ENCODE peak calls at places on chromosomes 2 and 18, in ten cellular contexts. P, O, W, F, M, T, Z, N, U and R are unnamed samples.

GRCh38 chr2:239202343-239202742 is 198.5 kb downstream of the HDAC4 start:
- DNase-seq in P (no peak), O (no peak), W (no peak), F (no peak), M (no peak), T (no peak), Z (no peak), N (no peak), U (no peak), R (no peak)

GRCh38 chr2:158686166-158686792 is 108.8 kb upstream of the DAPL1 start:
- DNase-seq in P (peak), O (no peak), W (no peak), F (no peak), M (no peak), T (peak), Z (no peak), N (no peak), U (peak), R (no peak)

GRCh38 chr2:67046568-67046967 is 350.6 kb upstream of the ETAA1 start:
- DNase-seq in P (no peak), O (peak), W (no peak), F (no peak), M (no peak), T (no peak), Z (no peak), N (no peak), U (no peak), R (no peak)

GRCh38 chr18:6923220-6923619 is 193.7 kb downstream of the ARHGAP28 start:
- DNase-seq in P (no peak), O (no peak), W (no peak), F (no peak), M (no peak), T (no peak), Z (no peak), N (no peak), U (no peak), R (no peak)

GRCh38 chr2:72008608-72009007 is 139.1 kb downstream of the CYP26B1 start:
- DNase-seq in P (no peak), O (no peak), W (no peak), F (no peak), M (no peak), T (no peak), Z (no peak), N (no peak), U (no peak), R (no peak)

GRCh38 chr18:74395630-74396251 is 61.4 kb downstream of the DIPK1C start:
- DNase-seq in P (peak), O (no peak), W (no peak), F (no peak), M (no peak), T (no peak), Z (no peak), N (no peak), U (no peak), R (no peak)

GRCh38 chr2:226797989-226798421 is 1.6 kb downstream of the IRS1 start:
- DNase-seq in P (peak), O (no peak), W (no peak), F (no peak), M (no peak), T (no peak), Z (peak), N (no peak), U (no peak), R (no peak)

GRCh38 chr2:112936927-112937232 is 25.9 kb downstream of the IL37 start:
- DNase-seq in P (no peak), O (no peak), W (no peak), F (no peak), M (no peak), T (no peak), Z (no peak), N (no peak), U (no peak), R (no peak)

GRCh38 chr2:64128943-64129391 is 15.3 kb downstream of the PELI1 start:
- DNase-seq in P (no peak), O (no peak), W (no peak), F (no peak), M (no peak), T (no peak), Z (no peak), N (no peak), U (no peak), R (no peak)

GRCh38 chr2:216499641-216500218 is 1.1 kb downstream of the RPL37A start:
- DNase-seq in P (no peak), O (no peak), W (no peak), F (no peak), M (no peak), T (no peak), Z (no peak), N (no peak), U (peak), R (no peak)

GRCh38 chr2:73823916-73824523 is 4.7 kb upstream of the STAMBP start:
- DNase-seq in P (peak), O (peak), W (peak), F (peak), M (peak), T (no peak), Z (no peak), N (no peak), U (peak), R (peak)

GRCh38 chr18:22344908-22345670 is 72.6 kb downstream of the CTAGE1 start:
- DNase-seq in P (peak), O (no peak), W (no peak), F (no peak), M (no peak), T (no peak), Z (no peak), N (no peak), U (no peak), R (no peak)

GRCh38 chr2:240107386-240107785 is 28.7 kb downstream of the COPS9 start:
- DNase-seq in P (no peak), O (no peak), W (no peak), F (no peak), M (no peak), T (no peak), Z (no peak), N (no peak), U (peak), R (no peak)

GRCh38 chr2:29663266-29663665 is 258.1 kb downstream of the ALK start:
- DNase-seq in P (peak), O (peak), W (no peak), F (no peak), M (peak), T (no peak), Z (no peak), N (no peak), U (no peak), R (peak)

GRCh38 chr18:13579874-13580273 is 146.5 kb downstream of the FAM210A start:
- DNase-seq in P (no peak), O (no peak), W (no peak), F (no peak), M (no peak), T (no peak), Z (no peak), N (no peak), U (no peak), R (no peak)

GRCh38 chr2:37627715-37628114 is 43.7 kb downstream of the CDC42EP3 start:
- DNase-seq in P (no peak), O (peak), W (no peak), F (no peak), M (no peak), T (no peak), Z (no peak), N (no peak), U (no peak), R (no peak)

GRCh38 chr2:100674671-100675070 is 111.9 kb downstream of the PDCL3 start:
- DNase-seq in P (no peak), O (no peak), W (no peak), F (no peak), M (no peak), T (no peak), Z (no peak), N (no peak), U (no peak), R (no peak)

GRCh38 chr2:145020694-145021093 is 500.8 kb upstream of the ZEB2 start:
- DNase-seq in P (no peak), O (no peak), W (no peak), F (no peak), M (no peak), T (no peak), Z (no peak), N (no peak), U (no peak), R (no peak)

GRCh38 chr2:2096803-2097464 is 234.1 kb downstream of the MYT1L start:
- DNase-seq in P (no peak), O (no peak), W (no peak), F (no peak), M (no peak), T (no peak), Z (no peak), N (no peak), U (no peak), R (no peak)

GRCh38 chr2:41886757-41887156 is 161.1 kb upstream of the PKDCC start:
- DNase-seq in P (peak), O (no peak), W (no peak), F (no peak), M (no peak), T (no peak), Z (no peak), N (peak), U (no peak), R (no peak)

GRCh38 chr2:219095406-219095940 is 34.8 kb upstream of the IHH start:
- DNase-seq in P (peak), O (no peak), W (no peak), F (no peak), M (no peak), T (no peak), Z (no peak), N (no peak), U (no peak), R (no peak)

GRCh38 chr2:162116372-162116771 is 35.7 kb downstream of the GCG start:
- DNase-seq in P (no peak), O (no peak), W (no peak), F (no peak), M (no peak), T (no peak), Z (no peak), N (no peak), U (no peak), R (no peak)

GRCh38 chr2:207629553-207629952 is 4.4 kb upstream of the METTL21A start:
- DNase-seq in P (no peak), O (no peak), W (no peak), F (no peak), M (no peak), T (no peak), Z (no peak), N (no peak), U (no peak), R (no peak)

GRCh38 chr2:113720167-113720566 is 36.3 kb downstream of the SLC35F5 start:
- DNase-seq in P (peak), O (no peak), W (no peak), F (peak), M (no peak), T (no peak), Z (no peak), N (no peak), U (peak), R (no peak)

GRCh38 chr2:8193686-8194615 is 487.9 kb upstream of the ID2 start:
- DNase-seq in P (no peak), O (no peak), W (no peak), F (no peak), M (no peak), T (no peak), Z (no peak), N (no peak), U (peak), R (no peak)

GRCh38 chr2:15588329-15588919 is 3.2 kb upstream of the DDX1 start:
- DNase-seq in P (peak), O (peak), W (no peak), F (peak), M (peak), T (peak), Z (peak), N (peak), U (peak), R (no peak)

GRCh38 chr2:169507698-169508097 is 1.8 kb upstream of the KLHL41 start:
- DNase-seq in P (peak), O (peak), W (no peak), F (peak), M (peak), T (no peak), Z (no peak), N (no peak), U (no peak), R (no peak)

GRCh38 chr2:188085421-188085820 is 206.3 kb upstream of the GULP1 start:
- DNase-seq in P (no peak), O (no peak), W (no peak), F (no peak), M (no peak), T (no peak), Z (no peak), N (no peak), U (no peak), R (no peak)

GRCh38 chr2:164917296-164917903 is 37.9 kb downstream of the SLC38A11 start:
- DNase-seq in P (peak), O (peak), W (no peak), F (no peak), M (peak), T (no peak), Z (peak), N (peak), U (peak), R (no peak)

GRCh38 chr2:205834776-205835175 is 152.5 kb downstream of the NRP2 start:
- DNase-seq in P (peak), O (no peak), W (no peak), F (no peak), M (no peak), T (no peak), Z (no peak), N (no peak), U (no peak), R (no peak)

GRCh38 chr18:50009772-50010171 is 185.2 kb downstream of the MYO5B start:
- DNase-seq in P (peak), O (peak), W (no peak), F (peak), M (no peak), T (peak), Z (peak), N (peak), U (peak), R (no peak)

GRCh38 chr18:32920796-32921787 is 148.3 kb upstream of the KLHL14 start:
- DNase-seq in P (peak), O (peak), W (no peak), F (no peak), M (peak), T (no peak), Z (no peak), N (no peak), U (no peak), R (peak)

GRCh38 chr2:70010222-70011111 is 49.0 kb upstream of the ASPRV1 start:
- DNase-seq in P (peak), O (no peak), W (no peak), F (no peak), M (no peak), T (no peak), Z (peak), N (peak), U (no peak), R (no peak)

GRCh38 chr2:119476301-119477117 is 44.9 kb downstream of the TMEM37 start:
- DNase-seq in P (peak), O (peak), W (no peak), F (peak), M (peak), T (peak), Z (peak), N (peak), U (peak), R (no peak)

GRCh38 chr2:226754821-226755536 is 44.6 kb downstream of the IRS1 start:
- DNase-seq in P (peak), O (no peak), W (no peak), F (no peak), M (no peak), T (no peak), Z (no peak), N (no peak), U (no peak), R (no peak)

GRCh38 chr2:208006833-208007232 is 18.5 kb downstream of the PLEKHM3 start:
- DNase-seq in P (no peak), O (peak), W (no peak), F (no peak), M (peak), T (no peak), Z (no peak), N (no peak), U (no peak), R (no peak)

GRCh38 chr2:57862153-57862552 is 184.5 kb upstream of the VRK2 start:
- DNase-seq in P (no peak), O (no peak), W (no peak), F (no peak), M (no peak), T (no peak), Z (no peak), N (no peak), U (no peak), R (no peak)

GRCh38 chr2:108980076-108980475 is 8.9 kb downstream of the EDAR start:
- DNase-seq in P (no peak), O (no peak), W (no peak), F (no peak), M (no peak), T (no peak), Z (no peak), N (no peak), U (no peak), R (no peak)

GRCh38 chr2:170221317-170222288 is 43.7 kb downstream of the MYO3B start:
- DNase-seq in P (peak), O (peak), W (peak), F (no peak), M (peak), T (no peak), Z (no peak), N (no peak), U (no peak), R (no peak)

GRCh38 chr2:219122197-219122965 is 38.2 kb downstream of the NHEJ1 start:
- DNase-seq in P (no peak), O (peak), W (no peak), F (no peak), M (peak), T (no peak), Z (no peak), N (no peak), U (no peak), R (no peak)

GRCh38 chr18:30280861-30281470 is 761.6 kb downstream of the DSC3 start:
- DNase-seq in P (peak), O (peak), W (peak), F (peak), M (peak), T (peak), Z (no peak), N (peak), U (peak), R (no peak)
- TF ChIP-seq CTCF in P (peak), O (peak), W (peak), F (peak), M (peak), T (peak), Z (peak), N (peak), U (peak), R (peak)

DNA sequence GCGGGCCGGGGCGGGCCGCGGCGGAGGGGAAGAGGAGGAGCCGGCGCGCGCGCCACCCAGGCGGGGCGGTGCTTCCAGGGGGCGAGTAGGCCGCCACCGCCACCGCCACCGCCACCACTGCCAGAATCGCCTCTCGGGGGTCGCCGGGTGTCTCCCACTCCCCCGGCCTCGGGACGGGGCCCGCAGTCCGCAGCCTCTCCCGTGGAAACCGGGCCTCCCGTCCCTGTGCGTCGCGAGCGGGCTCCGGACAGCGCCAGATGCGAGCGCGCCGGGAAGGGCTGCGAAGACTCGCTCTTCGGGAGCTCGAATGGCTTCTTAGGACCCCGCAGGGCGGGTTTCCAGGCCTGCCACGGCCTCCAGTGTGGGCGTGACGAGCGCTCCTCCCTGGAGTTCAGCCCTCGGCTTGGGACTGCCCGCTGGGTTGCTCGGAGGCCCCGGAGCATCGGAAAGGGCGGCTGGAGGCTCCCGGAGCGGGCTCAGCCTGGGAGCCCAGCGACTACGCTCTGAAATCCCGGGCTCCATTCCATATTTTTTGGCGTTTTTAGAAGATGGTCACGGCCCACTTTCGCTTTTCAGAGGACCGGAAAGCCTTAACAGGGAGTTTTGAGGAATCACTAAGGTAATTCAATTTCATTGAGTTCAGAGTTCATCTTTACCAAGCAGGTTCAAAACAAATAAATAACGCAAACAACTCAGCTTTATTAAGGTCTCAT is 391 bp upstream of the KDSR start:
- DNase-seq in P (peak), O (peak), W (peak), F (peak), M (peak), T (peak), Z (peak), N (peak), U (peak), R (peak)
- TF ChIP-seq CTCF in P (no peak), O (no peak), W (peak), F (no peak), M (no peak), T (no peak), Z (no peak), N (no peak), U (no peak), R (no peak)

GRCh38 chr2:190637903-190638618 is 10.8 kb upstream of the NAB1 start:
- DNase-seq in P (peak), O (no peak), W (no peak), F (no peak), M (no peak), T (no peak), Z (peak), N (no peak), U (no peak), R (no peak)

GRCh38 chr2:190634381-190634780 is 14.5 kb upstream of the NAB1 start:
- DNase-seq in P (peak), O (no peak), W (peak), F (no peak), M (no peak), T (no peak), Z (no peak), N (no peak), U (no peak), R (no peak)

GRCh38 chr2:190636362-190636761 is 12.5 kb upstream of the NAB1 start:
- DNase-seq in P (peak), O (peak), W (no peak), F (no peak), M (peak), T (no peak), Z (no peak), N (no peak), U (no peak), R (no peak)

GRCh38 chr2:190637331-190637734 is 11.6 kb upstream of the NAB1 start:
- DNase-seq in P (peak), O (peak), W (no peak), F (no peak), M (peak), T (no peak), Z (no peak), N (no peak), U (no peak), R (peak)

DNA sequence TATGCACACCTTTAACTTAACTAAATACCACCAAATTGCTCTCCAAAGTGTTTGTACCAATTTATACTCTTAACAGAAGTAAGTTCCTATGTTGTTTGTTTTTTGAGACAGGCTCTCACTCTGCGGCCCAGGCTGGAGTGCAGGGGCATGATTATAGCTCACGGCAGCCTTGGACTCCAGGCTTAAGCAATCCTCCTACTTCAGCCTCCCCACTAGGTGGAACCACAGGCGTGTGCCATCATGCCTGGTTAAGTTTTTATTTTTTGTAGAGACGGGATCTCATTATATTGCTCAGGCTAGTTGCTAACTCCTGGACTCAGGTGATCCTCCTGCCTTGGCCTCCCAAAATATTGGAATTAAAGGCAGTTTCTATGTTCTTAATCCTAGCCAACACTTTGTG is 13.1 kb upstream of the NAB1 start:
- DNase-seq in P (no peak), O (no peak), W (no peak), F (no peak), M (no peak), T (no peak), Z (no peak), N (no peak), U (no peak), R (no peak)
- TF ChIP-seq CTCF in P (no peak), O (no peak), W (no peak), F (no peak), M (peak), T (no peak), Z (no peak), N (no peak), U (no peak), R (no peak)

GRCh38 chr2:105732955-105733607 is 11.6 kb upstream of the NCK2 start:
- DNase-seq in P (no peak), O (no peak), W (no peak), F (no peak), M (no peak), T (no peak), Z (no peak), N (no peak), U (no peak), R (no peak)

GRCh38 chr2:105734762-105735538 is 9.8 kb upstream of the NCK2 start:
- DNase-seq in P (peak), O (peak), W (peak), F (peak), M (peak), T (no peak), Z (no peak), N (no peak), U (no peak), R (peak)

GRCh38 chr2:105738658-105739051 is 6.1 kb upstream of the NCK2 start:
- DNase-seq in P (no peak), O (no peak), W (no peak), F (no peak), M (no peak), T (no peak), Z (no peak), N (no peak), U (no peak), R (no peak)

GRCh38 chr2:105737980-105738657 is 6.6 kb upstream of the NCK2 start:
- DNase-seq in P (no peak), O (peak), W (no peak), F (no peak), M (peak), T (no peak), Z (no peak), N (no peak), U (no peak), R (no peak)

GRCh38 chr2:105736145-105736544 is 8.6 kb upstream of the NCK2 start:
- DNase-seq in P (no peak), O (no peak), W (no peak), F (no peak), M (no peak), T (no peak), Z (no peak), N (no peak), U (no peak), R (no peak)
- TF ChIP-seq CTCF in P (no peak), O (no peak), W (no peak), F (no peak), M (no peak), T (no peak), Z (no peak), N (no peak), U (no peak), R (no peak)